ENCODE peak calls at places on chromosome 18, in seven cellular contexts. A is fibroblast of the aortic adventitia; Q is fibroblast of mammary gland; U is amygdala; W is ELR; J is NCI-H1092 treated with DMSO at 0.1 percent for 48 hours; M is activated T-cell treated with anti-CD3 and anti-CD28 coated beads, Interleukin-2, amount 50 U/mL, for 24 hours. T is an unnamed sample.

GRCh38 chr18:23828426-23828825 is 139.2 kb downstream of the LAMA3 start:
- DNase-seq in W (peak), A (peak), M (no peak), Q (peak), U (no peak), J (no peak), T (peak)

GRCh38 chr18:35324926-35325655 is 19.1 kb downstream of the ZNF24 start:
- DNase-seq in J (no peak), U (no peak), W (peak), M (no peak), Q (no peak), A (no peak), T (no peak)

GRCh38 chr18:35029103-35029502 is 12.1 kb upstream of the MAPRE2 start:
- DNase-seq in Q (peak), A (peak), J (no peak), W (peak), M (no peak), U (no peak), T (peak)

GRCh38 chr18:6297875-6298274 is 116.8 kb downstream of the L3MBTL4 start:
- DNase-seq in M (no peak), Q (no peak), W (no peak), A (no peak), U (no peak), J (no peak), T (no peak)

GRCh38 chr18:74392323-74392722 is 64.8 kb downstream of the DIPK1C start:
- DNase-seq in J (no peak), U (no peak), Q (no peak), A (no peak), W (no peak), M (no peak), T (no peak)

GRCh38 chr18:27685807-27686412 is 491.0 kb downstream of the CDH2 start:
- DNase-seq in J (peak), W (peak), U (no peak), M (no peak), A (peak), Q (peak), T (peak)

GRCh38 chr18:79938196-79938595 is 13.3 kb downstream of the SLC66A2 start:
- DNase-seq in Q (no peak), A (no peak), J (no peak), W (no peak), U (no peak), M (no peak), T (no peak)

GRCh38 chr18:74064510-74064909 is 83.1 kb downstream of the FBXO15 start:
- DNase-seq in U (peak), M (peak), Q (no peak), J (no peak), A (no peak), W (no peak), T (no peak)

T was measured in fibroblast of lung.